ENCODE peak calls at places on chromosomes 1 and 21, in eight cellular contexts. Y, F, X, V, M, T, G and A are unnamed samples.
A peak's percentile ranks its signal among the peaks of the same experiment; 100 is the strongest.

GRCh38 chr21:29237110-29238051 is 61.3 kb upstream of the BACH1 start:
- DNase-seq in Y (no peak), F (no peak), X (no peak), V (no peak), M (no peak), T (no peak), G (no peak), A (no peak)

GRCh38 chr1:61973100-61973837 is 221.4 kb upstream of the L1TD1 start:
- DNase-seq in Y (no peak), F (no peak), X (no peak), V (no peak), M (no peak), T (no peak), G (no peak), A (no peak)

GRCh38 chr21:45295576-45296365 is 8.1 kb upstream of the POFUT2 start:
- DNase-seq in Y (no peak), F (no peak), X (no peak), V (peak; percentile 94), M (no peak), T (peak; percentile 73), G (no peak), A (peak; percentile 84)

GRCh38 chr1:192545781-192546521 is 29.6 kb upstream of the RGS1 start:
- DNase-seq in Y (no peak), F (no peak), X (no peak), V (no peak), M (no peak), T (peak; percentile 58), G (no peak), A (no peak)

GRCh38 chr1:30262158-30262557 is 461.2 kb downstream of the MATN1 start:
- DNase-seq in Y (no peak), F (no peak), X (no peak), V (no peak), M (no peak), T (no peak), G (no peak), A (no peak)

GRCh38 chr1:2637472-2637871 is 4.7 kb upstream of the MMEL1 start:
- DNase-seq in Y (no peak), F (no peak), X (no peak), V (no peak), M (no peak), T (no peak), G (no peak), A (no peak)

GRCh38 chr21:25457411-25457810 is 149.9 kb downstream of the MRPL39 start:
- DNase-seq in Y (peak; percentile 43), F (no peak), X (no peak), V (peak; percentile 83), M (peak; percentile 67), T (peak; percentile 90), G (no peak), A (peak; percentile 77)

GRCh38 chr1:10960954-10961833 is 51.3 kb upstream of the TARDBP start:
- DNase-seq in Y (peak; percentile 40), F (peak; percentile 43), X (peak; percentile 86), V (peak; percentile 47), M (peak; percentile 55), T (peak; percentile 77), G (peak; percentile 71), A (peak; percentile 85)

GRCh38 chr1:202056644-202057334 is 46.4 kb downstream of the ELF3 start:
- DNase-seq in Y (no peak), F (no peak), X (peak; percentile 71), V (peak; percentile 87), M (no peak), T (no peak), G (no peak), A (peak; percentile 83)

GRCh38 chr1:222464841-222465210 is 83.1 kb downstream of the HHIPL2 start:
- DNase-seq in Y (peak; percentile 47), F (peak; percentile 92), X (peak; percentile 47), V (peak; percentile 84), M (peak; percentile 70), T (peak; percentile 84), G (peak; percentile 58), A (peak; percentile 97)

GRCh38 chr1:61318319-61319125 is 236.2 kb downstream of the NFIA start:
- DNase-seq in Y (peak; percentile 89), F (no peak), X (no peak), V (peak; percentile 21), M (peak; percentile 43), T (peak; percentile 81), G (no peak), A (peak; percentile 45)

GRCh38 chr1:209196140-209196539 is 387.4 kb upstream of the CAMK1G start:
- DNase-seq in Y (no peak), F (no peak), X (no peak), V (no peak), M (no peak), T (no peak), G (no peak), A (no peak)

GRCh38 chr1:47180603-47181094 is 9.2 kb downstream of the PDZK1IP1 start:
- DNase-seq in Y (no peak), F (no peak), X (no peak), V (no peak), M (no peak), T (peak; percentile 43), G (no peak), A (no peak)

GRCh38 chr1:31576743-31577455 is 584 bp downstream of the TINAGL1 start:
- DNase-seq in Y (no peak), F (no peak), X (no peak), V (no peak), M (no peak), T (no peak), G (no peak), A (no peak)

GRCh38 chr1:185474440-185475149 is 157.6 kb upstream of the IVNS1ABP start:
- DNase-seq in Y (no peak), F (no peak), X (no peak), V (no peak), M (no peak), T (no peak), G (no peak), A (no peak)

GRCh38 chr1:93681549-93682412 is at the start of gene BCAR3:
- DNase-seq in Y (no peak), F (no peak), X (peak; percentile 82), V (peak; percentile 52), M (peak; percentile 82), T (peak; percentile 75), G (no peak), A (peak; percentile 80)

GRCh38 chr1:24929091-24929875 is 793 bp downstream of the RUNX3 start:
- DNase-seq in Y (no peak), F (no peak), X (no peak), V (no peak), M (no peak), T (no peak), G (peak; percentile 53), A (peak; percentile 13)

GRCh38 chr1:241600496-241600901 is 39.7 kb downstream of the CHML start:
- DNase-seq in Y (peak; percentile 41), F (no peak), X (no peak), V (no peak), M (no peak), T (peak; percentile 63), G (no peak), A (no peak)

GRCh38 chr1:32063261-32063681 is 9.5 kb upstream of the TMEM39B start:
- DNase-seq in Y (peak; percentile 66), F (peak; percentile 80), X (no peak), V (peak; percentile 36), M (peak; percentile 61), T (peak; percentile 84), G (no peak), A (peak; percentile 63)

GRCh38 chr1:171441278-171441677 is 44.1 kb upstream of the PRRC2C start:
- DNase-seq in Y (no peak), F (no peak), X (no peak), V (peak; percentile 92), M (peak; percentile 81), T (peak; percentile 67), G (no peak), A (peak; percentile 99)

GRCh38 chr1:63731117-63732043 is 42.4 kb upstream of the ROR1 start:
- DNase-seq in Y (peak; percentile 70), F (no peak), X (no peak), V (peak; percentile 99), M (peak; percentile 96), T (peak; percentile 84), G (no peak), A (peak; percentile 99)

GRCh38 chr21:45858180-45858579 is 123.4 kb upstream of the COL6A1 start:
- DNase-seq in Y (no peak), F (no peak), X (no peak), V (no peak), M (no peak), T (no peak), G (no peak), A (no peak)

GRCh38 chr1:245688536-245689453 is 534.0 kb downstream of the KIF26B start:
- DNase-seq in Y (no peak), F (no peak), X (no peak), V (no peak), M (no peak), T (no peak), G (no peak), A (no peak)

GRCh38 chr1:227372662-227373061 is 54.4 kb upstream of the CDC42BPA start:
- DNase-seq in Y (peak; percentile 58), F (no peak), X (no peak), V (no peak), M (peak; percentile 53), T (peak; percentile 77), G (no peak), A (peak; percentile 98)

GRCh38 chr1:170375082-170375733 is 156.8 kb upstream of the GORAB start:
- DNase-seq in Y (no peak), F (no peak), X (no peak), V (no peak), M (no peak), T (peak; percentile 14), G (no peak), A (no peak)

GRCh38 chr1:200738733-200739498 is at the start of gene CAMSAP2:
- DNase-seq in Y (peak; percentile 76), F (peak; percentile 93), X (peak; percentile 91), V (peak; percentile 88), M (peak; percentile 85), T (peak; percentile 91), G (peak; percentile 72), A (peak; percentile 96)

GRCh38 chr1:115437146-115437639 is 99.1 kb upstream of the NGF start:
- DNase-seq in Y (no peak), F (no peak), X (no peak), V (no peak), M (no peak), T (no peak), G (no peak), A (no peak)

GRCh38 chr1:41400235-41400634 is 39.0 kb downstream of the FOXO6 start:
- DNase-seq in Y (no peak), F (peak; percentile 62), X (no peak), V (no peak), M (no peak), T (no peak), G (no peak), A (no peak)

GRCh38 chr21:36806103-36806502 is 107.2 kb downstream of the SIM2 start:
- DNase-seq in Y (no peak), F (no peak), X (no peak), V (peak; percentile 23), M (peak; percentile 42), T (no peak), G (no peak), A (no peak)

GRCh38 chr1:176046926-176047325 is 160.2 kb downstream of the COP1 start:
- DNase-seq in Y (no peak), F (no peak), X (no peak), V (no peak), M (no peak), T (no peak), G (no peak), A (no peak)